ENCODE peak calls at places on chromosomes 5 and 9, in seven cellular contexts. M is K562, L is A549, U is ovary, T is IMR-90, C is Peyer's patch, D is body of pancreas. A is an unnamed sample.

GRCh38 chr5:103780794-103781193 is 218.2 kb upstream of the NUDT12 start:
- DNase-seq in M (no peak), L (no peak), U (no peak), T (no peak), C (no peak), D (no peak), A (no peak)

GRCh38 chr5:9337908-9338307 is 208.0 kb downstream of the SEMA5A start:
- DNase-seq in M (no peak), L (no peak), U (no peak), T (peak), C (no peak), D (no peak), A (no peak)

GRCh38 chr9:80500300-80500699 is 928.5 kb downstream of the TLE4 start:
- DNase-seq in M (no peak), L (no peak), U (no peak), T (no peak), C (no peak), D (no peak), A (no peak)

GRCh38 chr5:172642046-172642409 is 965 bp downstream of the NEURL1B start:
- DNase-seq in M (no peak), L (no peak), U (no peak), T (peak), C (no peak), D (no peak), A (no peak)

GRCh38 chr9:97501972-97502221 is 431 bp downstream of the TMOD1 start:
- DNase-seq in M (no peak), L (no peak), U (no peak), T (no peak), C (no peak), D (no peak), A (peak)

GRCh38 chr5:128876848-128877387 is 88.4 kb upstream of the SLC27A6 start:
- DNase-seq in M (no peak), L (no peak), U (no peak), T (no peak), C (no peak), D (no peak), A (no peak)

GRCh38 chr5:3598236-3598635 is 2.6 kb downstream of the IRX1 start:
- DNase-seq in M (no peak), L (no peak), U (no peak), T (no peak), C (no peak), D (no peak), A (no peak)

GRCh38 chr5:69024241-69024651 is 69.6 kb upstream of the SLC30A5 start:
- DNase-seq in M (peak), L (peak), U (no peak), T (peak), C (no peak), D (peak), A (no peak)

GRCh38 chr5:36363101-36363500 is 61.4 kb upstream of the RANBP3L start:
- DNase-seq in M (no peak), L (peak), U (no peak), T (peak), C (no peak), D (no peak), A (peak)

GRCh38 chr5:128274441-128274840 is 190.9 kb downstream of the SLC12A2 start:
- DNase-seq in M (no peak), L (no peak), U (no peak), T (no peak), C (no peak), D (no peak), A (no peak)

GRCh38 chr9:79617395-79617794 is 45.6 kb downstream of the TLE4 start:
- DNase-seq in M (no peak), L (no peak), U (peak), T (peak), C (no peak), D (peak), A (no peak)

GRCh38 chr9:14312721-14313377 is 1.1 kb downstream of the NFIB start:
- DNase-seq in M (peak), L (peak), U (peak), T (no peak), C (no peak), D (peak), A (no peak)

GRCh38 chr5:58775699-58776098 is 192.8 kb downstream of the RAB3C start:
- DNase-seq in M (no peak), L (no peak), U (no peak), T (no peak), C (no peak), D (no peak), A (no peak)

GRCh38 chr5:179370490-179371122 is 25.3 kb upstream of the ADAMTS2 start:
- DNase-seq in M (no peak), L (no peak), U (no peak), T (no peak), C (no peak), D (no peak), A (no peak)

DNA sequence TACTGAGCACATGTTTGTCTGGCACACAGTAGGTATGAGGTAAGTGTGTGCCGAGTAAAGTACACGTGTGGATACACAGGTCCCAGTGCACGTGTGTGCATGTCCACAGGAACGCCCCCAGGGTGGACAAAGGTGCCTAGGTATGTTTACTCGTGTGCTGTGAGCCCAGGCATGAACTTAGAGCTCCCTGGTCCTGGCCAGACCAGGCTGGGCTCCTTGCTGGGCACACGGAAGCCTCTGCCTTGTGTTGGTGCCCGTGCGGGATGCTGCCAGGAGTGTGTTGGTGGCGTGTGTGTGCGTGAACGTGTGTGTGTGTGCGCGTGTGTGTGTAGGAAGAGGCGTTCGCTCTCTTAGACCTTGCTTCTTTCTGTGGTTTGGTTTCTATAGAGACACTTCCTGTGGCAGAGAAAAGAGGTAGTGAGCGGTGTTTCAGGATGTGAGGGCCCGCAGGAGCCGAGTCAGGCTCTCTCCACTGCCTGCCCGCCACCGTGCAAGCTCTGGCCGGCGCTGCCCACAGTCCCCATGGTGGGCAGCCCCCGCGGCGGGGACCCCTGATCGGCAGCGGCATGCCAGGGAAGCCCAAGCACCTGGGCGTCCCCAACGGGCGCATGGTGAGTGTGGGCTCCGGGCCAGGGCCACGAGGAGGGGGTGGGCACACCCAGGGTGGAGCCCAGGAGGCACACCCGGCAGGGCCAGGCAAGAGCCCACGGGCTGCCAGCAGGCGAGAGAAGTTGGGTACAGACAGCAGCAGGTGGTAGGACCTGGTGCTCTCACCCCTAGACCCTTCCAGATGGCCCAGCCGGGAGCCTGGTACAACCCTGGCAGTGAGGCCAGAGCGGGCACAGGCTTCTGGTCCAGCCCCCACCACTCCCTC is at the start of gene RGS14:
- DNase-seq in M (no peak), L (no peak), U (no peak), T (peak), C (peak), D (no peak), A (peak)
- TF ChIP-seq POLR2A in M (no peak), L (no peak), U (no peak), T (no peak), C (no peak), D (no peak), A (peak)

GRCh38 chr9:120842685-120843485 is at the start of gene PSMD5:
- DNase-seq in M (peak), L (peak), U (peak), T (peak), C (peak), D (peak), A (peak)
- TF ChIP-seq POLR2A in M (no peak), L (peak), U (peak), T (peak), C (peak), D (peak), A (peak)

GRCh38 chr9:6757988-6758417 is 230 bp downstream of the KDM4C start:
- DNase-seq in M (peak), L (no peak), U (no peak), T (no peak), C (no peak), D (peak), A (peak)
- TF ChIP-seq POLR2A in M (no peak), L (no peak), U (peak), T (no peak), C (no peak), D (no peak), A (no peak)

GRCh38 chr5:154940772-154941620 is at the start of gene MRPL22:
- DNase-seq in M (peak), L (peak), U (peak), T (peak), C (peak), D (peak), A (peak)
- TF ChIP-seq POLR2A in M (peak), L (peak), U (peak), T (peak), C (peak), D (peak), A (peak)

DNA sequence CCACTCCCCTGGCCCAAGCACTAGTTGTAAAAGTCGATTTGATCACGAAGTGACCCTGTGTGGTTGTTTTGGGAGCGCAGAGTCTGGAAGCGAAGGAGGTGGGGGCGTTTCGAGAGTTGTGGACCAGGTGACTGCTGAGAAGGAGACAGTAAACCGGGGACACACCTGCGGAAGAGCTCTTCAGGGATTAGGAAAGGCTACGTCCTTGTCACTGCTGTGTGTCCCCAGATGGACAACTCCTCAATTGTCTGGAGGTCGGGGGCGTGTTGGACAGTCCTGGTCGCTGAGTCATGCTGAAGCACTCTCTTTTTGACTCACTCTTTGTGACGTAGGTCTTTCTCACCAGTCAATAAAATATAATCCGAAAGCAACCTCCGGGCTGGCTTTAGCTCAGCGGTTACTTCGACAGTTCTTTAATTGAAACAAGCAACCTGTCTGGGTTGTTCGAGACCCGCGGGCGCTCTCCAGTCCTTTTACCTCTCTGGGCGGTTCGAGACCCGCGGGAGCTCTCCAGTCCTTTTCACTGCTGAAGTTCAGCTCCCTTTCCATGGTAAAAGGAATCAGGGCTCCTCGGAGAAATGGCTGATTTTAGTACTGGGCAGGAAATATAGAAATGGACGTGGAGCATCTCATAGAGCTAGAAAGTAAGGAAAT is 10.8 kb downstream of the ZMAT2 start:
- DNase-seq in M (peak), L (peak), U (peak), T (peak), C (peak), D (peak), A (peak)
- TF ChIP-seq POLR2A in M (peak), L (peak), U (peak), T (peak), C (no peak), D (peak), A (no peak)

DNA sequence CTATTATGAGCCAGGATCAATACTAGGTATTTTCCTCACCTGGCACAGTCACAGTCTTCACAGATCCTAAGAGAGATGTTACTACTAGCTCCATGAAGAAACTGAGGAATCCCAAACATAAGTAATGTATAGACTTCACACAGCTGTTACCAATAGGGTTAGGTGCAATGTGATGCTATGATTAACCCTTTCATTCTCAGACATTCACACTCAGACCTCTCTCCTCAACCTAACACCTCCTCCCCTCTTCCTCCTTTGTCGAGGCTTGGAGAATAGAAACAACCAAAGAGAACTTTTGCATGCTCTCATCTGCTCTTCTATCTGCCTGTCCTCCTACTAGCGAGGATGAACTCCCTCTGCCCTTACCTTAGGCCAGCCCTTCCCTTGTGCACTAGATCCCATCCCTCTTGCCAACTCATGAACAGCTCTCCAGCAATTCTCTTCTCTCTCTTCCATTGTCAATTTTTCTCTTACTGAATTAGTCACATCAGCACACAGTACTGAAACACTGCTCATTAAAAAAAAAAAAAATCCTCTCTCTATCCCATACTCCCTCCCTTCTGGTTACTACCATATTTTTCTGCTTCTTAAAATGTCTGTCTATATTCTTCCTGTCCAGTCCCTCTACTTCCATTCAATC is 47.7 kb downstream of the MAPKAP1 start:
- DNase-seq in M (no peak), L (no peak), U (no peak), T (peak), C (no peak), D (no peak), A (no peak)
- TF ChIP-seq POLR2A in M (no peak), L (no peak), U (no peak), T (no peak), C (no peak), D (no peak), A (no peak)

GRCh38 chr9:134406366-134407122 is 80.3 kb downstream of the RXRA start:
- DNase-seq in M (no peak), L (peak), U (no peak), T (no peak), C (no peak), D (no peak), A (peak)

GRCh38 chr9:134408939-134409737 is 82.9 kb downstream of the RXRA start:
- DNase-seq in M (no peak), L (no peak), U (no peak), T (no peak), C (no peak), D (no peak), A (no peak)

GRCh38 chr9:134408389-134408788 is 82.1 kb downstream of the RXRA start:
- DNase-seq in M (no peak), L (peak), U (no peak), T (no peak), C (no peak), D (no peak), A (no peak)

GRCh38 chr9:134405527-134405926 is 79.3 kb downstream of the RXRA start:
- DNase-seq in M (no peak), L (no peak), U (no peak), T (no peak), C (no peak), D (no peak), A (no peak)

DNA sequence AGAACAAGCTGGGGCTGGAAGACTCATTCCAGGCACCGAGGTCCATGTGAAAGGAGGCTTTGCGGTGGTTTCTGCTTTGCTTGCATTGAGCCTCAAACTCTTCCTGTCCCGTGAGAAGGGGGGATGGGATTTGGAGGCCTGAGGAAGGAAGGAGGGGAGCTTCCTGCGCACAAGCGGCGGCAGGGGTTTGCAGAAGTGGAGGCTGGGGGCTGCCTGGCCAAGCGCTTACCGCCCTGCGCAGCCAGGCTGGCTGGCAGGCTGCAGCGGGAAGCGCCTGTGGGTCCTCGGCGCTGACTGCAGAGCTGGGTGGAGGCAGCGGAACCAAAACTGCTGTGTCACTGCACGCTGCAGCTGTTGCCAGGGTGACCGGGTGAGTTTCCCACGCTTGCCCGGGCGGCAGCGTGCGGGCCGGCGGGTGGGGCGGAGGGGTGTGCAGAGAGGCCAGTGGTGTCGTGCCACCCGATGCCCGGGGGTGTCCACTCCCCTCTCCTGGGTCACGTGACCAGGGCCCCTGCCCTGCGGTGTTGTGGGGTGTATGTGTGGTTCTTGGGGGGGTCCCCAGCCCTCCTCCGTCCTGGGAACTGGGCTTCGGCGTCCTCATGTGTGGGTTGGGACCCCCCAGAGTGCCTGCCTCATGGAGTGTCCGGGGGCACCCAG is 81.0 kb downstream of the RXRA start:
- DNase-seq in M (peak), L (peak), U (peak), T (peak), C (peak), D (peak), A (peak)
- TF ChIP-seq POLR2A in M (no peak), L (peak), U (no peak), T (no peak), C (no peak), D (no peak), A (no peak)

GRCh38 chr5:41869739-41870620 is at the start of gene OXCT1:
- DNase-seq in M (peak), L (peak), U (peak), T (peak), C (peak), D (peak), A (peak)
- TF ChIP-seq POLR2A in M (peak), L (no peak), U (peak), T (peak), C (peak), D (peak), A (peak)

GRCh38 chr5:72850113-72850512 is 33.7 kb downstream of the TNPO1 start:
- DNase-seq in M (no peak), L (no peak), U (no peak), T (no peak), C (no peak), D (no peak), A (no peak)

GRCh38 chr5:72849546-72849945 is 33.1 kb downstream of the TNPO1 start:
- DNase-seq in M (no peak), L (no peak), U (no peak), T (no peak), C (no peak), D (no peak), A (no peak)

GRCh38 chr5:72847439-72847838 is 31.0 kb downstream of the TNPO1 start:
- DNase-seq in M (no peak), L (no peak), U (no peak), T (no peak), C (no peak), D (no peak), A (no peak)

GRCh38 chr5:72847989-72848473 is 31.6 kb downstream of the TNPO1 start:
- DNase-seq in M (peak), L (peak), U (peak), T (peak), C (peak), D (peak), A (peak)

DNA sequence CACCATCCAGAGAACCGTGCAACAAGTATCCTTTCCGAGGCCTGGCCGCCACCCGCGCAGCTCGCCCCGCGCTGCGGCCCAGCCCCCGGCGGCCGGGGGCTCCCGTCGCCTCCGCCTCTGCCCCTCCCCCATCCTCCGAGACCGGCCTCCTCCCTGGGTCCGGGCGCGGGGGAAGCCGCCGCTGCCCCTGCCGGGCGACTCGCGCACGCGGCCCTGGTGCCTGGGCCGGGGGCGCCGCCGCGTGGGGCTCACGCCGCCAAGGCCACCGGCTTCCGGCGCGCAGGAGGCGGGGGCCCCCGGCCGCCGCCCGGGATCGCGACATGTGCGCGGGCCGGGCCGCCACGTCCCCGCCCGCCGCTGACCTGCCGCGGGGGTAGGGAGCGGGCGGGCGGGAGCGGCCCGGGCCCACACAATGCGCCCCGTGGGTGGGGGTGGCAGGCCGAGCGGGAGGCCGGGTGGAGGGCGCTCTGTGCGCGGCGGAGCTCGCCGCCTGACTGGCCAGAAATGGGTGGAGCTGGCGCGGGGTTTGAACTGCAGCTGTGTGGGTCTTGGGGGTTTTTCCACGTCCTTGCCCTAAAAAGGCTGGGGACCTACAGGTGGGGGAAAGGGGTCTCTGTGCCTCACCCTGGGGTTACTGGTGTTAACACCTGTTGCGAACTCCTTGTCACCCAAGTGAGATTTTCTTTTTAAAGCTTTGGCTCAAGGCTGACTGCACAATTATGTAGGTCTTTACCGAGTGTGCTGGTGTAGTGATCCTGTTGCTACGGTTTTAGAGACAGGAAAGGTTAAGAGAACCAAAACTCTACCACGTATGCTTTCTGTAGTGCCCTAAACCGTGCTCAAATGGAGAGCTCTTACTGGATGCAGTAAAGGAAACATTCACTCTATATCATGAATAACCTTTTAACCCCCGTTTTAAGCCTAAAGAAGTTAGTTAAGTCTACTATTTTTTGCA is 32.3 kb downstream of the TNPO1 start:
- DNase-seq in M (peak), L (peak), U (peak), T (peak), C (peak), D (peak), A (no peak)
- TF ChIP-seq POLR2A in M (no peak), L (no peak), U (no peak), T (no peak), C (no peak), D (no peak), A (no peak)

A was measured in H54.